ENCODE peak calls at places on chromosomes 7 and 10, in four cellular contexts. D is aorta, L is nephron progenitor cell, F is mucosa of descending colon. X is an unnamed sample.

GRCh38 chr7:35599642-35600041 is 95.3 kb downstream of the HERPUD2 start:
- DNase-seq in F (no peak), L (no peak), D (no peak), X (no peak)

GRCh38 chr7:134120405-134120804 is 6.7 kb upstream of the LRGUK start:
- DNase-seq in F (no peak), L (no peak), D (no peak), X (no peak)

GRCh38 chr7:70502117-70502516 is 629.8 kb upstream of the GALNT17 start:
- DNase-seq in F (no peak), D (no peak), L (no peak), X (no peak)

GRCh38 chr7:101879565-101879964 is 62.1 kb downstream of the CUX1 start:
- DNase-seq in L (no peak), D (no peak), F (no peak), X (no peak)

GRCh38 chr10:71769279-71769823 is 4.0 kb downstream of the VSIR start:
- DNase-seq in L (no peak), F (no peak), D (no peak), X (peak)

GRCh38 chr7:118111347-118111746 is 72.6 kb upstream of the LSM8 start:
- DNase-seq in D (no peak), L (no peak), F (no peak), X (no peak)

GRCh38 chr10:33453081-33453850 is 118.8 kb upstream of the NRP1 start:
- DNase-seq in L (no peak), D (no peak), F (no peak), X (no peak)

GRCh38 chr10:5545011-5545410 is 20.2 kb downstream of the CALML3 start:
- DNase-seq in F (no peak), D (no peak), L (no peak), X (peak)

GRCh38 chr7:85567983-85568382 is 381.1 kb upstream of the SEMA3D start:
- DNase-seq in D (no peak), F (no peak), L (no peak), X (no peak)

GRCh38 chr7:106329971-106330733 is 45.4 kb upstream of the NAMPT start:
- DNase-seq in F (no peak), D (no peak), L (no peak), X (no peak)

GRCh38 chr7:116585392-116585791 is 60.6 kb downstream of the CAV1 start:
- DNase-seq in L (no peak), F (no peak), D (no peak), X (no peak)

GRCh38 chr10:127989481-127989964 is 82.6 kb downstream of the PTPRE start:
- DNase-seq in L (no peak), F (no peak), D (no peak), X (no peak)

GRCh38 chr10:75244487-75245353 is 9.0 kb upstream of the COMTD1 start:
- DNase-seq in D (no peak), F (no peak), L (no peak), X (no peak)

GRCh38 chr7:69739182-69739581 is 140.9 kb downstream of the AUTS2 start:
- DNase-seq in L (no peak), D (no peak), F (no peak), X (no peak)

GRCh38 chr7:105198223-105198622 is 184.2 kb downstream of the KMT2E start:
- DNase-seq in L (peak), D (no peak), F (no peak), X (no peak)

X was measured in chondrocyte.